ENCODE peak calls at places on chromosomes 3 and 15, in six cellular contexts. Z is IMR-90, O is progenitor cell of endocrine pancreas, Y is psoas muscle, V is foreskin fibroblast, U is AG04450. M is an unnamed sample.
A peak's percentile ranks its signal among the peaks of the same experiment; 100 is the strongest.

GRCh38 chr15:78052545-78052944 is 25.0 kb downstream of the TBC1D2B start:
- DNase-seq in Z (no peak), O (no peak), Y (no peak), V (no peak), U (no peak), M (no peak)

GRCh38 chr3:109924196-109924595 is 586.9 kb upstream of the DPPA4 start:
- DNase-seq in Z (no peak), O (no peak), Y (no peak), V (no peak), U (no peak), M (no peak)

GRCh38 chr3:45092132-45093031 is 53.8 kb downstream of the CDCP1 start:
- DNase-seq in Z (peak; percentile 76), O (no peak), Y (no peak), V (peak; percentile 36), U (no peak), M (no peak)

GRCh38 chr15:52558196-52558595 is 10.6 kb downstream of the ARPP19 start:
- DNase-seq in Z (peak; percentile 78), O (no peak), Y (no peak), V (peak; percentile 41), U (no peak), M (no peak)

GRCh38 chr3:71511037-71511436 is 72.5 kb downstream of the FOXP1 start:
- DNase-seq in Z (peak; percentile 90), O (no peak), Y (no peak), V (peak; percentile 43), U (no peak), M (no peak)

GRCh38 chr15:101047301-101047781 is 128.2 kb downstream of the LRRK1 start:
- DNase-seq in Z (no peak), O (no peak), Y (no peak), V (no peak), U (no peak), M (peak; percentile 9)

GRCh38 chr3:14126017-14126902 is 1.4 kb downstream of the TMEM43 start:
- DNase-seq in Z (no peak), O (no peak), Y (no peak), V (no peak), U (no peak), M (no peak)

GRCh38 chr3:1092771-1093170 is at the start of gene CNTN6:
- DNase-seq in Z (no peak), O (no peak), Y (no peak), V (no peak), U (no peak), M (no peak)

GRCh38 chr15:61421470-61421869 is 192.4 kb upstream of the RORA start:
- DNase-seq in Z (no peak), O (no peak), Y (no peak), V (no peak), U (no peak), M (no peak)

GRCh38 chr3:186365202-186365974 is 3.4 kb upstream of the DGKG start:
- DNase-seq in Z (peak; percentile 4), O (no peak), Y (no peak), V (no peak), U (no peak), M (no peak)

GRCh38 chr3:45054196-45054857 is 28.2 kb downstream of the CLEC3B start:
- DNase-seq in Z (peak; percentile 85), O (no peak), Y (no peak), V (peak; percentile 92), U (peak; percentile 71), M (no peak)

GRCh38 chr3:2595486-2595885 is 496.8 kb downstream of the CNTN4 start:
- DNase-seq in Z (no peak), O (no peak), Y (no peak), V (no peak), U (no peak), M (no peak)

GRCh38 chr3:43152649-43153048 is 46.8 kb upstream of the POMGNT2 start:
- DNase-seq in Z (no peak), O (no peak), Y (no peak), V (no peak), U (no peak), M (no peak)

GRCh38 chr3:157129782-157130137 is 30.2 kb downstream of the CCNL1 start:
- DNase-seq in Z (no peak), O (no peak), Y (no peak), V (no peak), U (no peak), M (no peak)

DNA sequence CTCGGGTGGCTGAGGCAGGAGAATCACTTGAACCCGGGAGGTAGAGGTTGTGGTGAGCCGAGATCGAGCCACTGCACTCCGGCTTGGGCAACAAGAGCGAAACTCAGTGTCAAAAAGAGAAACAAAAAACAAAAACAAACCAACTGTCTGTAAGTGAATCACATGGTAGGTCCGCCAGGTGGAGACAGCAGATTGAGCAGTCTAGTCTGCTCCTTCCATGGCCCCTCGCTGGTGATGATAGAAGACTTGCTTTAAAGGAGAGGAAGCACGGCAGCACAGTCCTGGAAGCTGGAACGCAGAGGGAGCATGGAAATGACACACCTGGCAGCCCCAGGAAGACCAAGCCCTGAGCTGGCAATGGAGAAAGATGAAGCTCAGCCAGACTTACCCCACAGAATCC is 31.4 kb upstream of the MGLL start:
- DNase-seq in Z (no peak), O (no peak), Y (no peak), V (no peak), U (no peak), M (no peak)
- TF ChIP-seq CTCF in Z (no peak), O (no peak), Y (no peak), V (no peak), U (no peak), M (no peak)

DNA sequence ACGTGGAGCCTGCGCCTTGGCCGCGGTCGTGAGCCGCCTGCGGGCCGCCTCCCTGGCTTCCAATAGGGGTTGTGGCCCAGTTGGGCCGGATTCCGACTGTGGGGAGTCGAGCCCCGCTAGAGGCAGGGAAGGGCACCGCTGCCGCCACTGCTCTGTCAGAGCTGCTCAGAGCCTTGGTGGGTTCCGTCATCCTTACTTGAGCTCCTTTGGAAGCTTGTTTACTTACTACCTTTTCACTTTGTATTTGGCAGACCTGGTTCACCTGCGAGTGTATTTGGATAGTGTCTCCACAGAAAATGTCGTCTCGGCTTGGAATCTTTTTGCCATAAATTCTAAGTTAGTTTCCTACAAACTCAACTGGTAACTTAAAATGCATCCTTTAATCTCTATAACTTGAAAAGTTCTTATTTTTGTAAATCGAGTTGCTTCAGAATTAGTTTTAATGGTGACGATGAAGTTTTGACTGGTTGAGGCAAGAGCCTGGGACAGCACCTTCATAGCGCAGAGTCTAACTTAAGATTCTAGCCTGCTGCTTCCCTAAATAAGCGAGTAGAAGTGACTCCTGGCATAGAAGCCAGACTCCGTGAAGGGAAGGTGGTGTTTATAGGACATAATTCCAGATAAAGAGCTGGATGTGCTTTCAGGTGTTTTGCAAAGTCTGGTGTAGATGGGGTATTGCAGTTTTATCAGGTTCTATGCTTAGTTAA is 800 bp downstream of the DAG1 start:
- DNase-seq in Z (no peak), O (no peak), Y (no peak), V (no peak), U (no peak), M (no peak)
- TF ChIP-seq CTCF in Z (peak; percentile 5), O (no peak), Y (no peak), V (no peak), U (peak; percentile 22), M (no peak)

DNA sequence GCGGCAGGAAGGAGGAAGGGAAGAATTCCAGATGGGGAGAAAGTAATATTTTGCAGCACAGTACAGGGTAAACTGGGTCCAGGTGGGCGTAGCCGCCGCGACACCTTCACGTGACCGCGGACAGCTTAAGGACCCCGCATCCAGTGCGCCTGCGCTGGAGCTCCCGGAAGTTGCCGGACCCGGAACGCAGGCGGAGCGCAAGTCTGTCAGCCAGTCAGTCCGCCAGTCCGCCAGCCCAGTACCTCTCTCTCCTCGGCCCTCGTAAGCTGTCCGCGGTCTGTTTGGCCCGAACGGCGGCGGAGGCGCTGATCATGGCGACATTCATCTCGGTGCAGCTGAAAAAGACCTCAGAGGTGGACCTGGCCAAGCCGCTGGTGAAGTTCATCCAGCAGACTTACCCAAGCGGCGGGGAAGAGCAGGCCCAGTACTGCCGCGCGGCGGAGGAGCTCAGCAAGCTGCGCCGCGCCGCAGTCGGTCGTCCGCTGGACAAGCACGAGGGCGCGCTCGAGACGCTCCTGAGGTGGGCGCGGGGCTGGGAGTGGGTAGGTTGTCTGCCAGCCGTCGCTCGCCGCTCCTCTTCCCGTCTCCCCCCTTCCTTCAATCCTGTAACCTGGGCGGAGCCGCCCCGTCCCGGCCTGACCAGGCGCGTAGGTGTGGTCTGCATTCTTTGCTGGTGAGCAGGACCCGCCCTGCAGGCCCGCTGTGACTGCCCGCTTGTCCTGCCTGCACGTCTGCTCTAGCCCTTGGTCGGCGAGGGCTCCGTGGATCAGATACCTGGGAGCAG is at the start of gene PDCD6IP:
- DNase-seq in Z (peak; percentile 89), O (peak; percentile 82), Y (peak; percentile 94), V (peak; percentile 90), U (peak; percentile 82), M (peak; percentile 90)
- TF ChIP-seq CTCF in Z (peak; percentile 5), O (peak; percentile 17), Y (no peak), V (no peak), U (peak; percentile 25), M (no peak)

GRCh38 chr15:70212963-70213315 is 115.2 kb upstream of the TLE3 start:
- DNase-seq in Z (no peak), O (no peak), Y (no peak), V (no peak), U (no peak), M (no peak)

GRCh38 chr15:70213779-70214178 is 116.1 kb upstream of the TLE3 start:
- DNase-seq in Z (no peak), O (no peak), Y (no peak), V (no peak), U (no peak), M (no peak)

GRCh38 chr15:70215951-70216350 is 118.2 kb upstream of the TLE3 start:
- DNase-seq in Z (no peak), O (no peak), Y (no peak), V (no peak), U (no peak), M (no peak)

GRCh38 chr15:70214941-70215635 is 117.4 kb upstream of the TLE3 start:
- DNase-seq in Z (no peak), O (no peak), Y (no peak), V (no peak), U (no peak), M (no peak)

DNA sequence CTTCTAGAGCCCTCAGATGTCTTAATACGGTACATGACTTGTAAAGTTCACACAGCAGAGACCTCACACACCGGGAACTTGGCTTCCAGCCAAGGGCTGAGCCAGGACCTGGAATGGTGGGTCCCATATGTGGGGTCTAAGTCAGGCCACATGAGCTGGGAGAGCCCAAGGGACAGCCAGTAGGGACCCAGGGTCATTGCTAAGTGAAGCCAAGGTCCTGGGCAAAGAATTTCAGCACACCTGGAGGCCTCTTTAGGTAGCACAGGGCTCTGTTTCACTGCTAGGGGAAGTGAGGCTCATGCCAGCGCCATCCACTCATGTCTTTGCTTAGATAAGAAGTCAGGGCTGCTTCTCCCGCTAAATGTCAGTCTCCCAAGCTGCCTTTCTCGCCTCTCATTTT is 116.5 kb upstream of the TLE3 start:
- DNase-seq in Z (no peak), O (no peak), Y (no peak), V (no peak), U (no peak), M (no peak)
- TF ChIP-seq CTCF in Z (no peak), O (no peak), Y (no peak), V (no peak), U (no peak), M (no peak)

DNA sequence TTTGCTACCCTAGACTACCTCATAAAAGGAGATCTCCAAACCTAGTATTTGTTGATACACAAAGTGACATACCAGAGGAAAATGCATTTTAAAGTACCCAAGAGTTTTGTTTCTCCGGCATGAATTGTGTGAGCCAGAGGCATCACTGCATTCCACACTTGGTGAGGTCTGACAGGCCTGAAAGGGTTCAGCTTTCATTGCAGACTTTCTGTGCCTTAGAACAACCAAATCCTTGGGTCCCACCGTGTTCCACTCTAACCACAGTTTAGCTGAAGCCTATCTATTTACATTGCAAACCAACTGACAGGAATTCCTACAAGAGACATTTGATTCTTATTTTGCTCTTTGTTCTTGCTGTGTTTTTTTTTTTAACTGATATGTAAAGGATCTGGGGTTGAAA is 21.0 kb upstream of the EID1 start:
- DNase-seq in Z (peak; percentile 69), O (no peak), Y (no peak), V (no peak), U (no peak), M (no peak)
- TF ChIP-seq CTCF in Z (no peak), O (no peak), Y (no peak), V (no peak), U (no peak), M (no peak)

M was measured in mesothelial cell of epicardium.